ENCODE peak calls at places on chromosome 10, in ten cellular contexts. A is non-pigmented ciliary epithelial cell; J is stimulated activated CD8-positive, alpha-beta memory T cell treated with anti-CD3 and anti-CD28 coated beads, Interleukin-4, amount 100 ng/mL, for 24 hours; G is T-cell; B is Karpas-422; S is activated naive CD8-positive, alpha-beta T cell treated with anti-CD3 and anti-CD28 coated beads for 36 hours; R is right lobe of liver; V is anterior cingulate cortex; Q is kidney; I is EL. F is an unnamed sample.

GRCh38 chr10:102424145-102424544 is 3.5 kb downstream of the FBXL15 start:
- DNase-seq in A (no peak), J (no peak), G (no peak), B (no peak), S (no peak), R (no peak), V (no peak), Q (peak), I (no peak), F (no peak)

GRCh38 chr10:127047878-127048238 is 142.6 kb downstream of the DOCK1 start:
- DNase-seq in A (no peak), J (no peak), G (no peak), B (no peak), S (no peak), R (no peak), V (no peak), Q (no peak), I (no peak), F (no peak)

GRCh38 chr10:4353059-4353655 is 472.9 kb upstream of the AKR1E2 start:
- DNase-seq in A (no peak), J (no peak), G (no peak), B (no peak), S (no peak), R (no peak), V (no peak), Q (no peak), I (peak), F (no peak)

GRCh38 chr10:3273966-3274365 is 101.4 kb upstream of the PITRM1 start:
- DNase-seq in A (no peak), J (no peak), G (no peak), B (no peak), S (no peak), R (no peak), V (no peak), Q (no peak), I (no peak), F (no peak)

GRCh38 chr10:24096281-24096680 is 112.7 kb upstream of the KIAA1217 start:
- DNase-seq in A (no peak), J (no peak), G (no peak), B (no peak), S (no peak), R (no peak), V (no peak), Q (no peak), I (no peak), F (no peak)

GRCh38 chr10:126153686-126154628 is 234.3 kb downstream of the ADAM12 start:
- DNase-seq in A (no peak), J (no peak), G (no peak), B (no peak), S (no peak), R (no peak), V (no peak), Q (no peak), I (peak), F (no peak)

GRCh38 chr10:116710021-116710420 is 32.3 kb downstream of the HSPA12A start:
- DNase-seq in A (no peak), J (no peak), G (no peak), B (no peak), S (no peak), R (no peak), V (no peak), Q (no peak), I (no peak), F (no peak)

GRCh38 chr10:31121797-31122586 is 90.3 kb upstream of the ZNF438 start:
- DNase-seq in A (no peak), J (no peak), G (no peak), B (no peak), S (no peak), R (no peak), V (no peak), Q (no peak), I (peak), F (no peak)

GRCh38 chr10:45627412-45628048 is 45.0 kb downstream of the ZFAND4 start:
- DNase-seq in A (no peak), J (no peak), G (no peak), B (no peak), S (no peak), R (peak), V (no peak), Q (no peak), I (no peak), F (no peak)

GRCh38 chr10:78307576-78307975 is 273.9 kb downstream of the RPS24 start:
- DNase-seq in A (no peak), J (no peak), G (no peak), B (no peak), S (no peak), R (peak), V (no peak), Q (no peak), I (no peak), F (no peak)

GRCh38 chr10:92787557-92788152 is 60.7 kb upstream of the EXOC6 start:
- DNase-seq in A (no peak), J (no peak), G (no peak), B (no peak), S (no peak), R (no peak), V (no peak), Q (no peak), I (no peak), F (no peak)

GRCh38 chr10:100791254-100792058 is 46.1 kb downstream of the PAX2 start:
- DNase-seq in A (no peak), J (no peak), G (no peak), B (no peak), S (no peak), R (no peak), V (no peak), Q (no peak), I (no peak), F (no peak)

GRCh38 chr10:20593649-20594048 is 303.5 kb downstream of the NEBL start:
- DNase-seq in A (no peak), J (no peak), G (no peak), B (no peak), S (no peak), R (no peak), V (no peak), Q (no peak), I (no peak), F (no peak)

GRCh38 chr10:85319150-85319549 is 990.8 kb downstream of the CCSER2 start:
- DNase-seq in A (no peak), J (no peak), G (no peak), B (no peak), S (no peak), R (no peak), V (no peak), Q (no peak), I (no peak), F (peak)

GRCh38 chr10:47027108-47027811 is 116.0 kb downstream of the PTPN20 start:
- DNase-seq in A (no peak), J (no peak), G (no peak), B (no peak), S (no peak), R (peak), V (no peak), Q (no peak), I (no peak), F (no peak)

GRCh38 chr10:48509974-48510692 is 94.7 kb downstream of the ARHGAP22 start:
- DNase-seq in A (no peak), J (no peak), G (no peak), B (peak), S (no peak), R (peak), V (no peak), Q (no peak), I (no peak), F (no peak)

GRCh38 chr10:11045487-11045886 is 27.8 kb downstream of the CELF2 start:
- DNase-seq in A (no peak), J (no peak), G (no peak), B (no peak), S (no peak), R (no peak), V (no peak), Q (no peak), I (no peak), F (no peak)

F was measured in hippocampal formation.